ENCODE peak calls at places on chromosomes 6 and 20, in ten cellular contexts. D is RWPE1; H is spleen; M is tibial artery; V is CD4-positive, alpha-beta T cell; Z is Peyer's patch; X is fibroblast of pulmonary artery; O is heart right ventricle; U is right atrium auricular region; A is cardiac muscle cell. P is an unnamed sample.

GRCh38 chr6:31114540-31114876 is at the start of gene PSORS1C1:
- DNase-seq in X (peak), V (no peak), Z (peak), D (peak), U (peak), H (peak), O (peak), A (no peak), M (peak), P (no peak)

GRCh38 chr6:143397229-143398222 is 53.0 kb downstream of the ADAT2 start:
- DNase-seq in X (peak), A (peak), U (peak), D (peak), Z (peak), H (no peak), V (no peak), O (peak), M (peak), P (no peak)

GRCh38 chr6:47631248-47632196 is 66.9 kb upstream of the ADGRF4 start:
- DNase-seq in Z (no peak), M (no peak), D (peak), V (no peak), X (peak), H (no peak), A (peak), O (no peak), U (no peak), P (no peak)

GRCh38 chr6:95581073-95581472 is 3.7 kb downstream of the MANEA start:
- DNase-seq in X (no peak), O (no peak), Z (no peak), D (no peak), H (no peak), M (no peak), V (no peak), A (no peak), U (no peak), P (no peak)

GRCh38 chr6:45625191-45625664 is 247.5 kb upstream of the SUPT3H start:
- DNase-seq in Z (no peak), O (no peak), M (no peak), V (no peak), D (no peak), X (peak), H (no peak), U (no peak), A (no peak), P (no peak)

GRCh38 chr6:114342086-114342825 is 567 bp downstream of the HS3ST5 start:
- DNase-seq in A (peak), H (peak), X (no peak), U (no peak), M (no peak), D (peak), O (no peak), V (no peak), Z (no peak), P (no peak)

GRCh38 chr6:159761135-159761872 is 541 bp upstream of the ACAT2 start:
- DNase-seq in H (peak), A (peak), M (peak), O (peak), V (no peak), D (peak), X (peak), U (no peak), Z (peak), P (no peak)

GRCh38 chr6:117548797-117549301 is 53.5 kb downstream of the GOPC start:
- DNase-seq in D (peak), A (no peak), Z (no peak), H (no peak), V (no peak), X (peak), O (no peak), U (no peak), M (no peak), P (no peak)

GRCh38 chr6:65638047-65638831 is 68.8 kb downstream of the EYS start:
- DNase-seq in V (no peak), D (no peak), O (no peak), U (no peak), Z (no peak), A (peak), M (no peak), X (no peak), H (no peak), P (no peak)

GRCh38 chr20:10250902-10251301 is 32.3 kb downstream of the SNAP25 start:
- DNase-seq in V (no peak), H (no peak), D (peak), M (no peak), A (no peak), O (no peak), Z (no peak), X (no peak), U (no peak), P (no peak)

GRCh38 chr20:35398660-35399144 is 13.1 kb downstream of the UQCC1 start:
- DNase-seq in O (no peak), V (no peak), D (no peak), Z (no peak), U (no peak), A (no peak), X (peak), H (no peak), M (no peak), P (no peak)

GRCh38 chr6:129744201-129744879 is 34.4 kb upstream of the ARHGAP18 start:
- DNase-seq in X (peak), V (no peak), U (no peak), M (peak), Z (no peak), D (peak), O (no peak), H (no peak), A (no peak), P (no peak)

GRCh38 chr6:659716-660581 is 3.0 kb upstream of the HUS1B start:
- DNase-seq in D (no peak), V (no peak), X (no peak), O (no peak), Z (no peak), A (no peak), H (no peak), M (no peak), U (no peak), P (no peak)

GRCh38 chr20:19354950-19355349 is 142.5 kb downstream of the SLC24A3 start:
- DNase-seq in M (no peak), H (no peak), Z (no peak), X (no peak), D (no peak), A (no peak), O (no peak), U (no peak), V (no peak), P (no peak)

GRCh38 chr6:31680226-31680840 is 534 bp downstream of the LY6G5C start:
- DNase-seq in M (no peak), A (no peak), O (no peak), X (no peak), D (no peak), U (no peak), H (no peak), Z (no peak), V (no peak), P (no peak)

GRCh38 chr20:42688576-42688975 is 501.1 kb downstream of the PTPRT start:
- DNase-seq in Z (no peak), M (no peak), A (peak), O (no peak), D (no peak), U (no peak), V (no peak), X (no peak), H (no peak), P (no peak)

GRCh38 chr6:90677440-90677839 is 90.6 kb upstream of the MAP3K7 start:
- DNase-seq in A (no peak), U (no peak), H (no peak), X (no peak), O (no peak), Z (no peak), D (no peak), V (no peak), M (no peak), P (no peak)

GRCh38 chr6:35719830-35720733 is 16.8 kb upstream of the ARMC12 start:
- DNase-seq in V (no peak), X (peak), H (peak), U (no peak), O (peak), M (peak), A (peak), Z (peak), D (no peak), P (peak)

GRCh38 chr6:166478782-166479592 is 96.2 kb upstream of the MPC1 start:
- DNase-seq in O (no peak), H (peak), V (no peak), M (no peak), Z (peak), A (no peak), U (no peak), D (no peak), X (no peak), P (no peak)

GRCh38 chr6:169851641-169852503 is 100.5 kb downstream of the ERMARD start:
- DNase-seq in X (peak), H (peak), U (peak), M (peak), D (peak), V (no peak), O (peak), A (no peak), Z (no peak), P (no peak)

GRCh38 chr6:109045423-109046012 is 49.1 kb downstream of the SESN1 start:
- DNase-seq in O (no peak), M (no peak), D (no peak), A (no peak), V (no peak), H (no peak), Z (no peak), U (no peak), X (no peak), P (no peak)

GRCh38 chr20:36274248-36274841 is 31.8 kb upstream of the DLGAP4 start:
- DNase-seq in V (no peak), A (no peak), O (no peak), H (no peak), Z (no peak), D (no peak), U (no peak), X (no peak), M (no peak), P (no peak)

GRCh38 chr20:47318596-47319516 is 37.6 kb downstream of the ZMYND8 start:
- DNase-seq in U (peak), O (peak), A (peak), X (peak), M (peak), V (no peak), D (peak), H (peak), Z (peak), P (peak)

GRCh38 chr20:12610871-12611270 is 397.9 kb upstream of the SPTLC3 start:
- DNase-seq in O (no peak), U (no peak), H (no peak), Z (no peak), A (no peak), M (no peak), X (no peak), D (no peak), V (no peak), P (no peak)

GRCh38 chr6:73452107-73452461 is at the start of gene CGAS:
- DNase-seq in X (peak), U (peak), V (peak), A (peak), D (peak), H (peak), O (peak), M (peak), Z (peak), P (peak)

GRCh38 chr6:100415780-100416179 is 48.9 kb downstream of the SIM1 start:
- DNase-seq in V (no peak), A (no peak), D (no peak), M (no peak), O (no peak), X (no peak), Z (no peak), H (no peak), U (no peak), P (no peak)

GRCh38 chr6:136095961-136096360 is 154.2 kb downstream of the MTFR2 start:
- DNase-seq in Z (no peak), D (no peak), V (no peak), U (no peak), O (peak), X (peak), A (no peak), M (peak), H (no peak), P (no peak)

GRCh38 chr6:82017316-82017715 is 230.2 kb downstream of the IBTK start:
- DNase-seq in X (peak), A (peak), U (peak), V (no peak), D (peak), Z (peak), M (peak), H (no peak), O (peak), P (no peak)

GRCh38 chr20:52191436-52192295 is at the start of gene ZFP64:
- DNase-seq in U (peak), Z (peak), O (peak), X (peak), V (peak), H (peak), D (peak), M (peak), A (peak), P (peak)

GRCh38 chr6:128516514-128516898 is 3.9 kb downstream of the PTPRK start:
- DNase-seq in V (no peak), H (no peak), A (no peak), U (no peak), O (no peak), X (peak), D (no peak), Z (no peak), M (no peak), P (no peak)

GRCh38 chr6:158049055-158050028 is 67.7 kb downstream of the SYNJ2 start:
- DNase-seq in Z (no peak), A (no peak), O (no peak), H (no peak), M (no peak), U (no peak), X (no peak), D (peak), V (no peak), P (no peak)

GRCh38 chr6:453152-453551 is 61.6 kb downstream of the IRF4 start:
- DNase-seq in U (peak), V (no peak), X (no peak), D (no peak), A (no peak), H (peak), O (no peak), Z (peak), M (peak), P (no peak)

GRCh38 chr6:122712864-122713612 is 66.5 kb upstream of the FABP7 start:
- DNase-seq in D (no peak), A (no peak), U (no peak), H (no peak), O (no peak), M (no peak), Z (no peak), V (no peak), X (no peak), P (no peak)

GRCh38 chr6:135191508-135192255 is 10.6 kb downstream of the MYB start:
- DNase-seq in A (no peak), H (no peak), V (no peak), X (no peak), D (no peak), M (no peak), O (no peak), Z (no peak), U (no peak), P (no peak)

GRCh38 chr6:571892-572291 is 85.0 kb downstream of the HUS1B start:
- DNase-seq in Z (no peak), U (no peak), X (no peak), H (no peak), A (no peak), V (no peak), M (no peak), O (no peak), D (no peak), P (no peak)

GRCh38 chr20:18225652-18226051 is 62.7 kb upstream of the ZNF133 start:
- DNase-seq in D (no peak), U (no peak), Z (no peak), H (no peak), M (no peak), O (no peak), A (no peak), X (peak), V (no peak), P (no peak)

GRCh38 chr6:134020071-134020470 is 32.4 kb downstream of the SLC2A12 start:
- DNase-seq in Z (no peak), V (no peak), H (no peak), M (no peak), A (no peak), X (no peak), O (no peak), U (no peak), D (no peak), P (no peak)

GRCh38 chr6:53264915-53265615 is 83.7 kb downstream of the ELOVL5 start:
- DNase-seq in H (no peak), Z (no peak), X (no peak), A (no peak), D (no peak), U (no peak), V (no peak), M (no peak), O (no peak), P (no peak)

GRCh38 chr6:68652117-68652536 is 17.0 kb downstream of the ADGRB3 start:
- DNase-seq in M (no peak), O (no peak), X (no peak), U (no peak), A (no peak), V (no peak), Z (no peak), D (no peak), H (no peak), P (no peak)
- TF ChIP-seq CTCF in M (no peak), O (no peak), X (no peak), U (no peak), A (peak), V (no peak), Z (no peak), D (no peak), H (no peak), P (no peak)

GRCh38 chr20:50713677-50714101 is 17.7 kb upstream of the PARD6B start:
- DNase-seq in D (no peak), H (no peak), U (no peak), M (no peak), Z (peak), X (peak), O (no peak), V (no peak), A (peak), P (no peak)
- TF ChIP-seq CTCF in D (no peak), H (no peak), U (peak), M (peak), Z (no peak), X (peak), O (peak), V (no peak), A (peak), P (no peak)

DNA sequence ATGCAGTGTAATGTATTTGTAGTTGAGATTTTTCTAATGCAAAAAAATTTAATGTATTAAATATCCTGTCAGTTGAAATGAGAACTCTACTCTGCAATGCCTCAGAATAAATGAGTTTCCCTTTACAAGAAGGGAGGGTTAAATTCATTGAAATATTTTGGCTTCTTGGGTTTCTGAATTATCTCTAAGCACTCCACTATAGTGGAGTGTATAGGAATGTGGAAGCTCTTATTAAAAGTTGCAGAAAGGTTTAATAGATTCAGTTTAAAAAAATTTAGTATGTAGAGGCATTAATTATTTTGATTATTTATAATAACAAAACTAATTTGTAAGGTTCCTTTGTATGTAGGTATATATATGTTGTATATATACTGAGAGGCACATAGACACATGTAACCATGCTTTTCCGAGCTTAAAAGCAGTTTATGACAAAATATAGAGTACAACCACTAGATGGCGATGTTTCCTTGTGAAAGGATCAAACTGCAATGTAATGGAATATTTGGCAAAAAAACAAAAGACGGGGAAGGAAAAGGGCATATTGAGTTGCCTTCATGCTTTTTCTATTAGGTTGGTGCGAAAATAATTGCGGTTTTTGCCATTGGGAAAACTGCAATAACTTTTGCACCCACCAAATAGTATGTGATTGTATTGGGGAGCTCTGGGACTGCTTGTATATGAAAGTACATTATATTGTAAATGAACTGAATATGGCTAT is 144.2 kb downstream of the MYO6 start:
- DNase-seq in U (no peak), H (no peak), D (peak), M (no peak), O (no peak), Z (no peak), X (peak), V (no peak), A (peak), P (no peak)
- TF ChIP-seq CTCF in U (peak), H (no peak), D (peak), M (peak), O (peak), Z (peak), X (peak), V (peak), A (peak), P (peak)

DNA sequence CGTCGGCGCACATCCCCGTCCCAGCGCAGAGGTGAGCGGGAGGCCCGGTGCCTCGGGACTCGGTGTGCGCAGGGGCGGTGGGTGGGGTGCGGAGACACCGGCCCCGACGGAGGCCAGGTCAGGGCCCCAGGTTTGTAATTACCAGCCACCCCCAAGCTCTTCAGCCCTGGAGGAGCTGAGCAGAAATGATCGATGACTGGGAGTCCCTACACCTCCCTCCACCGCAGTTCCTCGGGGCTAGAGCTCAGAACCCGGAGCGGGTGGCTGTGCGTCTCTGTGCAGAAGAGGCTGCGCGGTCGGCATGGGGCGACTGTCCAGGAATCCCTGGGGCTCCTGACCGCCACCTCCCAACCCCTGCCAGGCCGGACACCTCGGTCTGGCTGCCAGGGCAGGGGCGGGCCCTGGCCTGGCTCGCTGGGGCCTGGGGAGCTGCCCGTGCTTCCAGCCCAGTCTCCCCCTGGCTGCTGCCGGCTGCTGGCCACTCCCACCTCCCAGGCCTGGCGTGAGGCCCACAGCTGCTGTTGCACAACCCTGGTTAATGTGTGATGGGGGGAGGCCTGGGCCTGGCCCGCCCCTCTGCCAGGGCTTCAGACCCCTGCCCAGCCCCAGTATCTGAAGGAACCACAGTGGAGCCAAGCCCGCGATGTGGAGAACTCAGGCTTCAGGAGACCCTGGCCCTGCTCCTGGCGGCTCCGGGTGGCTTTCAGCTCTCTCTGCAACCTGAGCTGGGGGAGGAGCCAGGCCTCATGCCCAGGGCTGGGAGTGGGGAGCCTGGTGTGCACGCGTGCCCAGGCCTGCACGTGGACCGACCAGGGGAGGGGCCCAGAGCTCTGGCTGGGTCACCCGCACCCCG is 1.2 kb downstream of the SLC2A4RG start:
- DNase-seq in V (peak), H (peak), A (peak), D (peak), O (peak), M (peak), X (peak), Z (peak), U (peak), P (peak)
- TF ChIP-seq CTCF in V (no peak), H (peak), A (peak), D (no peak), O (no peak), M (no peak), X (peak), Z (no peak), U (no peak), P (no peak)

GRCh38 chr6:107217248-107217647 is 101.9 kb upstream of the BEND3 start:
- DNase-seq in Z (no peak), O (no peak), U (no peak), A (no peak), D (no peak), M (no peak), H (no peak), X (no peak), V (no peak), P (no peak)
- TF ChIP-seq CTCF in Z (no peak), O (no peak), U (no peak), A (no peak), D (no peak), M (no peak), H (no peak), X (no peak), V (no peak), P (no peak)

P was measured in CD14-positive monocyte.